ENCODE peak calls at places on chromosome 10, in five cellular contexts. A, V, N, Q and U are unnamed samples.

GRCh38 chr10:71771821-71772617 is 1.3 kb downstream of the VSIR start:
- DNase-seq in A (peak; percentile 62), V (peak; percentile 57), N (peak; percentile 61), Q (peak; percentile 89), U (peak; percentile 70)

GRCh38 chr10:102326031-102326430 is 69.5 kb upstream of the NFKB2 start:
- DNase-seq in A (no peak), V (no peak), N (no peak), Q (no peak), U (no peak)

GRCh38 chr10:78898341-78899097 is 170.2 kb upstream of the ZMIZ1 start:
- DNase-seq in A (no peak), V (no peak), N (no peak), Q (no peak), U (no peak)

GRCh38 chr10:103054621-103055020 is 136.5 kb downstream of the CNNM2 start:
- DNase-seq in A (no peak), V (no peak), N (no peak), Q (no peak), U (no peak)

GRCh38 chr10:99929360-99929759 is 80.4 kb downstream of the DNMBP start:
- DNase-seq in A (peak; percentile 33), V (no peak), N (no peak), Q (no peak), U (no peak)

GRCh38 chr10:81984428-81984827 is 109.4 kb downstream of the NRG3 start:
- DNase-seq in A (no peak), V (no peak), N (no peak), Q (no peak), U (no peak)

GRCh38 chr10:133011883-133012282 is 69.5 kb upstream of the CFAP46 start:
- DNase-seq in A (no peak), V (no peak), N (no peak), Q (no peak), U (no peak)

GRCh38 chr10:84291389-84291788 is 37.0 kb upstream of the CCSER2 start:
- DNase-seq in A (peak; percentile 40), V (no peak), N (no peak), Q (peak; percentile 18), U (peak; percentile 75)

GRCh38 chr10:58267713-58268453 is at the start of gene IPMK:
- DNase-seq in A (peak; percentile 93), V (peak; percentile 98), N (peak; percentile 77), Q (peak; percentile 94), U (peak; percentile 90)

GRCh38 chr10:103789771-103790201 is 65.6 kb downstream of the SH3PXD2A start:
- DNase-seq in A (peak; percentile 84), V (peak; percentile 79), N (no peak), Q (no peak), U (no peak)

GRCh38 chr10:113015201-113015600 is 65.2 kb downstream of the TCF7L2 start:
- DNase-seq in A (no peak), V (no peak), N (no peak), Q (no peak), U (no peak)

GRCh38 chr10:25828475-25828874 is 105.6 kb upstream of the MYO3A start:
- DNase-seq in A (no peak), V (no peak), N (no peak), Q (no peak), U (no peak)
- H3K4me3 ChIP-seq in A (no peak overlapping the region), V (no peak overlapping the region), N (no peak overlapping the region), Q (no peak overlapping the region), U (no peak overlapping the region)

DNA sequence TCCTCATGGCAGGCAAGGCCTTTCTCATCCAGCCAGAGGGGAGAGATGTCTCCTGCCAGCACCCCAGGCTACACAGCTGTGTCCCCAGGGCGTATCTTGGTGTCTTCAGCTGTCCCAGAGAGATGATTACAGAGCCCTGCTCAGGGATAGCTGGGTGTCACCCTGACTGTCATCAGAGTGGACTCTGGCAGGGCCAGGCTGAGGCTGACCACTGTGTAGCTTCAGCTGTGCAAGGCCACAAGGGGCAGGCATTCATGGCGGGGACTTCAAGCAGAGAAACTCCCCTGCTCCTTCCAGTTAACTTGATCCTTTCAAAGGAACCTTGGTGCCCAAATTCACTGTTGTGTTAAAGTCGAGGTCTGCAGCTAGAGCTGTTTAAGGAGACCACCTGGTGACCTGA is 124.1 kb downstream of the RGS10 start:
- DNase-seq in A (no peak), V (no peak), N (no peak), Q (no peak), U (no peak)
- H3K4me3 ChIP-seq in A (no peak overlapping the region), V (no peak overlapping the region), N (no peak overlapping the region), Q (no peak overlapping the region), U (no peak overlapping the region)

GRCh38 chr10:87862644-87863101 is 660 bp downstream of the KLLN start:
- DNase-seq in A (no peak), V (no peak), N (no peak), Q (no peak), U (no peak)

GRCh38 chr10:87861953-87862643 is 1.2 kb downstream of the KLLN start:
- DNase-seq in A (peak; percentile 98), V (peak; percentile 98), N (peak; percentile 90), Q (peak; percentile 97), U (peak; percentile 99)

GRCh38 chr10:87861034-87861433 is 2.3 kb downstream of the KLLN start:
- DNase-seq in A (no peak), V (no peak), N (no peak), Q (no peak), U (no peak)

GRCh38 chr10:87861566-87861952 is 1.8 kb downstream of the KLLN start:
- DNase-seq in A (peak; percentile 79), V (peak; percentile 72), N (peak; percentile 65), Q (peak; percentile 79), U (peak; percentile 87)

DNA sequence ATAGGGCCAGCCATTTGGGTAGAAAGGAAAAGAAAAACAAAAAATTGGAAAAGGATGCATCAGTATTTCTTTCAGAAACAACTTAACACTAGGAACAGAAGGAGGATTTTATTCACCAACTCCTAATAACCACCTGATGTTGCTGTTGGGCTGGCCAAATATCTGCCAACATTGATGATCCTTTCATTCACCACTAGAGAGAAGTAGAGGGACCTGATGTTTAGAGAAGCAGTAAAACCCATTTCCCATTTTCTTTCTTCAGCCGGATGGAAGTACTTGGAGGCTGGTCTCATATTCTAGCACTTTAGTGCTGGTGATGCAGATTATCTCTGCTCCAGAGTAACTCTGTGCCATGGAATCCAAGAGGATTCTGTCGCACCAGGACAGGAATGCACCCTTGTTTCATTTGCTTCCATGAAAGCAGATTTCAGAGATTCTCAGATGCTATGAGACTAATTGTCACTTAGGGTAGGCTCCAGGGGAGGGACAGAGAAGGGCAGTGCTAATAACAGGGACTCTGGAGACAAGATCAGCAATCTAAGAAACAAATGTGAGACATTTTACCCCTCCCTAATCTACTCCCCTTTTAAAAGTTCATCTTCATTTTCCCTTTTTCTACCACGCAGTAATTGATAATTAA is 3.1 kb downstream of the KLLN start:
- DNase-seq in A (no peak), V (no peak), N (no peak), Q (peak; percentile 18), U (peak; percentile 91)
- H3K4me3 ChIP-seq in A (no peak overlapping the region), V (no peak overlapping the region), N (no peak overlapping the region), Q (no peak overlapping the region), U (no peak overlapping the region)

DNA sequence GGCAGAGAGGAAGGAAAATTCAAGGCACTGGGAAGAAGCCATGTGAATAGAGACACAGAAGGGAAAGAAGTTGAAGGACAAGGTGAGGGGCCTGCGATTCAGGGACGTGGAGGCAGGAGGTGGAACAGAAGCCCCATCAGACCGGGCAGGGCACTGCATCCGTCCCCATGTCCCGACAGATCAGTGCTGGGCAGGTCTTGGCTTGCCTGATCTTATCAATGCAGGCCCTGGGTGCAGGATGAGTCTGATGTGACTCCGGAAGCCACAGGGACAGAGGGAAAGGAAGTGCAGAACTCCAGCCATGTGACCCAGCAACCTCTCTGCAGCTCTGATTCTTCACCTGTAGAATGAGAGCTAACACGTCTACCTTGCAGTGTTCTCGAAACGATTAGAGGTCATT is 136.2 kb upstream of the CTBP2 start:
- DNase-seq in A (no peak), V (no peak), N (no peak), Q (no peak), U (no peak)
- H3K4me3 ChIP-seq in A (no peak overlapping the region), V (no peak overlapping the region), N (no peak overlapping the region), Q (no peak overlapping the region), U (no peak overlapping the region)

DNA sequence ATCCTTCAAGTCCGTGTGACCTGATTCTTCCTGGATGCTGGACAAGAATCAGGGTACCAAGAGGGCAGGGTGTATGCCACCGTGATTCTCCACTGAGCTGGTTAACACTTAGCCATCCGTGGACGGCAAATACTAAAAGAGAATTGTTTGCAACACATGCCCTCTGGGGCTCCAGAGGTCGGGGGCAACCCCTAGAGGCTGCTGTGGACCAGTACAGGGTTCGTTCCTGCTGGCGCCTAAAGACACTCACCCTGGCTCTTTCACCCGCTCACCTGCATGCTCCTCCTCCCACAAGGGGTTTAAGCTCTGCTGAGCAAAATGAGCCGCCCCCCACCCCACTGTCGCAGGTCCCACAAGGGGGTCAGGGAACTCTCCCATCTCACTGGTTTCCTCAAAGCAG is 148.7 kb upstream of the ITGB1 start:
- DNase-seq in A (no peak), V (no peak), N (no peak), Q (no peak), U (no peak)
- H3K4me3 ChIP-seq in A (no peak overlapping the region), V (no peak overlapping the region), N (no peak overlapping the region), Q (no peak overlapping the region), U (no peak overlapping the region)

GRCh38 chr10:127428385-127428980 is 120.6 kb upstream of the NPS start:
- DNase-seq in A (no peak), V (no peak), N (no peak), Q (no peak), U (no peak)

GRCh38 chr10:127426746-127427145 is 122.4 kb upstream of the NPS start:
- DNase-seq in A (no peak), V (no peak), N (no peak), Q (no peak), U (no peak)

GRCh38 chr10:127429601-127430312 is 119.4 kb upstream of the NPS start:
- DNase-seq in A (no peak), V (no peak), N (no peak), Q (no peak), U (no peak)

GRCh38 chr10:127424594-127425264 is 124.4 kb upstream of the NPS start:
- DNase-seq in A (no peak), V (no peak), N (no peak), Q (no peak), U (peak; percentile 12)

GRCh38 chr10:127427926-127428325 is 121.2 kb upstream of the NPS start:
- DNase-seq in A (no peak), V (no peak), N (no peak), Q (no peak), U (no peak)
- H3K4me3 ChIP-seq in A (no peak overlapping the region), V (no peak overlapping the region), N (no peak overlapping the region), Q (no peak overlapping the region), U (no peak overlapping the region)